ENCODE peak calls at places on chromosomes 7 and 10, in six cellular contexts. R is mucosa of descending colon, T is substantia nigra, X is A549, Q is COR-L47, N is fibroblast of mammary gland. D is an unnamed sample.

GRCh38 chr10:80413152-80413996 is 5.0 kb downstream of the PRXL2A start:
- DNase-seq in R (no peak), T (no peak), X (no peak), Q (peak), N (peak), D (no peak)

GRCh38 chr10:78763651-78764395 is 304.9 kb upstream of the ZMIZ1 start:
- DNase-seq in R (no peak), T (no peak), X (no peak), Q (no peak), N (no peak), D (no peak)

GRCh38 chr7:66694286-66694685 is 46.2 kb upstream of the RABGEF1 start:
- DNase-seq in R (no peak), T (no peak), X (no peak), Q (no peak), N (no peak), D (no peak)

GRCh38 chr7:27102578-27103442 is at the start of gene HOXA2:
- DNase-seq in R (peak), T (no peak), X (no peak), Q (no peak), N (peak), D (no peak)

GRCh38 chr7:141251180-141251579 is 177.3 kb downstream of the TMEM178B start:
- DNase-seq in R (no peak), T (no peak), X (no peak), Q (no peak), N (no peak), D (no peak)

GRCh38 chr10:91551856-91552255 is 81.0 kb downstream of the PPP1R3C start:
- DNase-seq in R (no peak), T (peak), X (peak), Q (peak), N (peak), D (peak)

GRCh38 chr7:102024769-102025391 is 207.5 kb downstream of the CUX1 start:
- DNase-seq in R (peak), T (no peak), X (peak), Q (no peak), N (no peak), D (no peak)

GRCh38 chr10:15118615-15119014 is 21.5 kb downstream of the RPP38 start:
- DNase-seq in R (no peak), T (no peak), X (no peak), Q (no peak), N (no peak), D (no peak)

GRCh38 chr7:55546826-55547225 is 25.5 kb downstream of the VOPP1 start:
- DNase-seq in R (peak), T (no peak), X (peak), Q (peak), N (peak), D (peak)

GRCh38 chr10:3659518-3659917 is 125.5 kb downstream of the KLF6 start:
- DNase-seq in R (no peak), T (no peak), X (no peak), Q (no peak), N (no peak), D (no peak)

GRCh38 chr7:156034397-156034796 is 222.1 kb upstream of the SHH start:
- DNase-seq in R (no peak), T (no peak), X (no peak), Q (no peak), N (no peak), D (no peak)

GRCh38 chr10:47332371-47332770 is 10.1 kb downstream of the GDF2 start:
- DNase-seq in R (no peak), T (no peak), X (no peak), Q (no peak), N (no peak), D (no peak)

GRCh38 chr10:132464256-132465192 is 67.5 kb downstream of the PWWP2B start:
- DNase-seq in R (peak), T (peak), X (no peak), Q (no peak), N (peak), D (no peak)

D was measured in NCI-H2081.